ENCODE peak calls at places on chromosomes 1 and 21, in four cellular contexts. J is stimulated activated CD8-positive, alpha-beta memory T cell treated with anti-CD3 and anti-CD28 coated beads, Interleukin-7, amount 100 ng/mL, for 24 hours; Z is C1 segment of cervical spinal cord; F is MCF 10A. K is an unnamed sample.

GRCh38 chr1:27099154-27099903 is 55.6 kb downstream of the SLC9A1 start:
- DNase-seq in J (no peak), Z (no peak), F (peak; percentile 59), K (peak; percentile 66)

GRCh38 chr1:209667103-209667502 is 8.1 kb upstream of the G0S2 start:
- DNase-seq in J (no peak), Z (no peak), F (no peak), K (no peak)

GRCh38 chr1:18970762-18971161 is 14.3 kb upstream of the IFFO2 start:
- DNase-seq in J (no peak), Z (no peak), F (peak; percentile 29), K (no peak)

GRCh38 chr1:148264374-148265276 is 112.5 kb upstream of the NBPF11 start:
- DNase-seq in J (no peak), Z (peak; percentile 15), F (peak; percentile 42), K (no peak)

GRCh38 chr1:31617917-31618746 is 643 bp downstream of the HCRTR1 start:
- DNase-seq in J (peak; percentile 17), Z (peak; percentile 6), F (no peak), K (no peak)

GRCh38 chr1:194903524-194903923 is 1704.7 kb downstream of the KCNT2 start:
- DNase-seq in J (no peak), Z (no peak), F (no peak), K (no peak)

GRCh38 chr1:177165069-177165439 is 542 bp upstream of the ASTN1 start:
- DNase-seq in J (no peak), Z (no peak), F (no peak), K (no peak)

GRCh38 chr1:37901191-37901892 is 42.0 kb upstream of the MTF1 start:
- DNase-seq in J (no peak), Z (no peak), F (no peak), K (no peak)

GRCh38 chr1:108541856-108542255 is 18.0 kb upstream of the EEIG2 start:
- DNase-seq in J (no peak), Z (no peak), F (no peak), K (no peak)

GRCh38 chr1:3174487-3175247 is 105.7 kb downstream of the PRDM16 start:
- DNase-seq in J (no peak), Z (peak; percentile 56), F (no peak), K (no peak)

GRCh38 chr1:224170748-224171478 is 12.1 kb upstream of the DEGS1 start:
- DNase-seq in J (no peak), Z (no peak), F (peak; percentile 71), K (no peak)

GRCh38 chr21:39660596-39660995 is 47.9 kb downstream of the B3GALT5 start:
- DNase-seq in J (no peak), Z (no peak), F (peak; percentile 16), K (no peak)

K was measured in GM04503.